ENCODE peak calls at places on chromosomes 13 and 19, in seven cellular contexts. One of them, this sample, is unnamed.

GRCh38 chr19:57008432-57008831 is 111.4 kb upstream of the USP29 start:
- ATAC-seq in upper lobe of left lung: no peak
- ATAC-seq in heart left ventricle: no peak
- ATAC-seq in A549: no peak
- ATAC-seq in body of pancreas: no peak
- ATAC-seq in right lobe of liver: no peak
- ATAC-seq in IMR-90: no peak
- ATAC-seq in this sample: no peak

GRCh38 chr13:49220856-49221614 is 897 bp downstream of the MLNR start:
- ATAC-seq in upper lobe of left lung: peak
- ATAC-seq in heart left ventricle: peak
- ATAC-seq in A549: no peak
- ATAC-seq in body of pancreas: no peak
- ATAC-seq in right lobe of liver: peak
- ATAC-seq in IMR-90: peak
- ATAC-seq in this sample: peak

GRCh38 chr13:97627566-97627965 is 193.6 kb downstream of the RAP2A start:
- ATAC-seq in upper lobe of left lung: peak
- ATAC-seq in heart left ventricle: peak
- ATAC-seq in A549: peak
- ATAC-seq in body of pancreas: peak
- ATAC-seq in right lobe of liver: no peak
- ATAC-seq in IMR-90: peak
- ATAC-seq in this sample: peak

GRCh38 chr19:16714702-16715294 is 4.8 kb upstream of the NWD1 start:
- ATAC-seq in upper lobe of left lung: peak
- ATAC-seq in heart left ventricle: no peak
- ATAC-seq in A549: peak
- ATAC-seq in body of pancreas: no peak
- ATAC-seq in right lobe of liver: peak
- ATAC-seq in IMR-90: peak
- ATAC-seq in this sample: peak

GRCh38 chr13:21738636-21739035 is 67.8 kb downstream of the FGF9 start:
- ATAC-seq in upper lobe of left lung: no peak
- ATAC-seq in heart left ventricle: no peak
- ATAC-seq in A549: no peak
- ATAC-seq in body of pancreas: no peak
- ATAC-seq in right lobe of liver: no peak
- ATAC-seq in IMR-90: no peak
- ATAC-seq in this sample: no peak

GRCh38 chr13:85501616-85502015 is 297.6 kb downstream of the SLITRK6 start:
- ATAC-seq in upper lobe of left lung: no peak
- ATAC-seq in heart left ventricle: no peak
- ATAC-seq in A549: no peak
- ATAC-seq in body of pancreas: no peak
- ATAC-seq in right lobe of liver: no peak
- ATAC-seq in IMR-90: no peak
- ATAC-seq in this sample: no peak

GRCh38 chr19:48395499-48395898 is 2.0 kb downstream of the GRIN2D start:
- ATAC-seq in upper lobe of left lung: no peak
- ATAC-seq in heart left ventricle: no peak
- ATAC-seq in A549: no peak
- ATAC-seq in body of pancreas: no peak
- ATAC-seq in right lobe of liver: no peak
- ATAC-seq in IMR-90: no peak
- ATAC-seq in this sample: no peak

GRCh38 chr13:30601836-30602235 is 15.9 kb upstream of the USPL1 start:
- ATAC-seq in upper lobe of left lung: no peak
- ATAC-seq in heart left ventricle: no peak
- ATAC-seq in A549: no peak
- ATAC-seq in body of pancreas: no peak
- ATAC-seq in right lobe of liver: no peak
- ATAC-seq in IMR-90: no peak
- ATAC-seq in this sample: no peak

GRCh38 chr13:50400035-50400726 is 384.9 kb downstream of the KCNRG start:
- ATAC-seq in upper lobe of left lung: no peak
- ATAC-seq in heart left ventricle: peak
- ATAC-seq in A549: no peak
- ATAC-seq in body of pancreas: no peak
- ATAC-seq in right lobe of liver: peak
- ATAC-seq in IMR-90: no peak
- ATAC-seq in this sample: no peak

GRCh38 chr13:83065136-83065535 is 817.1 kb downstream of the SLITRK1 start:
- ATAC-seq in upper lobe of left lung: peak
- ATAC-seq in heart left ventricle: peak
- ATAC-seq in A549: no peak
- ATAC-seq in body of pancreas: peak
- ATAC-seq in right lobe of liver: peak
- ATAC-seq in IMR-90: peak
- ATAC-seq in this sample: peak

GRCh38 chr13:60363288-60363687 is 33.7 kb upstream of the TDRD3 start:
- ATAC-seq in upper lobe of left lung: no peak
- ATAC-seq in heart left ventricle: no peak
- ATAC-seq in A549: no peak
- ATAC-seq in body of pancreas: no peak
- ATAC-seq in right lobe of liver: no peak
- ATAC-seq in IMR-90: no peak
- ATAC-seq in this sample: no peak

DNA sequence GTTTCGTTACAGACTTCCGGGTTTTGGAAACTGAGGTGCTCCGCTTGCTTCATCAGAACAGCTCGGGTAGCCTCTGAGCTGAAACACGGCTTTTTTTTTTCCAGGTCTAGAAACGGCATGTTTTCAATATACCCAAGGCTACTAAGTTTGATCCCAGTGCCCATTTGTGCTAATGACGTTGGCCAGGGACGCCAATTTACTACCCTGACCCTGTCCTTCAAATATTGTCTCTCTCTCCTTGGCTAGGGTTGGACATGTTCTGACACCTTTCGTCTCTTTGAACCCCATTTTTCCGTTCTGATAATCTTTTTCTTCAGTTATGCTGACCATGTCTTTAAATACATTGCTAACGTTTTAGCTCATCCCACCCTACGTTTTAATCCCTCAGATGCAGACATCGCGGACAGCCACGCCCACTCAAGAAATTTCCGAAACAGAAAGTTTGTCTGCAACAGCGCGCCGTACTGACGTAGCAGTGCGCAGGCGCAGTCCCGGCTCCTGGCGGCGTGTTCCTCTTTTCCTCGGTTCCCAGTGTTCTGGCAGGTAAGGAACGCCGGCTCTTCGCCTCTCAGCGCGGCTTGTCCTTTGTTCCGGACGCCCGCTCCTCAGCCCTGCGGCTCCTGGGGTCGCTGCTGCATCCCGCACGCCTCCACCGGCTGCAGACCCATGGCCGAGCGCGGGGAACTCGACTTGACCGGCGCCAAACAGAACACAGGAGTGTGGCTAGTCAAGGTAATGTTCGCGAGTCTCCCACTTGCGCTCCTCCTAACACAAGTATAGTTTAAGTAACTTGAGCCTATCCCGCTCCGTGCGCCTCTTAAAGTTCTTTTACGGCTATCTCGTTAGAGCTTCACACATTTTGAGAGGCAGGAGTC is at the start of gene GTF2F2:
- ATAC-seq in upper lobe of left lung: peak
- ATAC-seq in heart left ventricle: peak
- ATAC-seq in A549: peak
- ATAC-seq in body of pancreas: peak
- ATAC-seq in right lobe of liver: peak
- ATAC-seq in IMR-90: peak
- ATAC-seq in this sample: peak
- TF ChIP-seq POLR2A in upper lobe of left lung: peak
- TF ChIP-seq POLR2A in heart left ventricle: peak
- TF ChIP-seq POLR2A in A549: peak
- TF ChIP-seq POLR2A in body of pancreas: peak
- TF ChIP-seq POLR2A in right lobe of liver: peak
- TF ChIP-seq POLR2A in IMR-90: peak
- TF ChIP-seq POLR2A in this sample: no peak

DNA sequence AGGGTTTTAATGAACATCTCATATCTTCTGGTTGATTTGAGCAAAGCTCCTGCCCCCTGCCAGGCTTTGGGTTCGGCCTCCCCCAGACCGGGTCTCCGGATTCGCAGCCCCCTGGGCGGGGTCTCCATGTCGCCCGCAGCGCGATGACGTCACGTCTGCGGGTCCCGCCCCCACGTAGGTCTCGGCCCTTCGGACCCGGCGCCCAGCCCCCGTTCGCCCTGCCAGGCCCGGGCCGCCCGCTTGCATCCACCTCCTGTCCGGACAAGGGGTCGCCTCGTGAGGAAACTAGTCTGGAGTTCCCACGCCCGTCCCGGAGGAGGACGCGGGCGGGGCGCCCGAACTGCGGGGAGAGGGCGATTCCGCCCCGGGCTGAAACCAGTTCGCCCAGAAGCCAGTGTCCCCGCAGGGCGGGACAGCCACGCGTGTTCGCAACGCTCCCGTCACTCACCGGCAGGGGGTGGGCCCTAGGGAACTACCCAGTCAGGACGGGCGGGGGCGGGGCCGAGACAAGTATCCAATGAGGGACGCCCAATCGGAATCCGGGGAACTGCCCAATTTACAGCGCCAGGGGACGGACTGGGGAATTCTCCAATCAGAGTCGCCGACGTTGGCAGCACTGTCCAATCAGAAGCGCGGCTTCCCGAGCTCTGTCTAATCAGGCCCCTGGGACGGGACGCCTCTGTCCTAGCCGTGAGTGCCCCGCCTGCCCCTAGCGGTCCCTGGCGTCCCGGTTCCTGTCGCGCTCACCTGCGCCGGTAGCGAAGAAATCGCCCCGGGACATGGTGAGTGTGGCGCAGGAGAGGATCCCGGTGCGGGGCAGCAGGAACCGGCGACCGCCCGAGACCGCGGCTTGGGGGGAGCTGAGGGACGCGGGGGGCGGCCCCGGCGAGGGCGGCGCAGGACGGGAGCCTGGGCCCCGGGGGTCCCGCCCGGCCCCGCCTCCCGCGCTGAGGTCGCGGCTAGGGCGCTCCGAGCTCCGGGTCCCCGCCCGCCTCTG is at the start of gene ZNF555:
- ATAC-seq in upper lobe of left lung: peak
- ATAC-seq in heart left ventricle: peak
- ATAC-seq in A549: peak
- ATAC-seq in body of pancreas: peak
- ATAC-seq in right lobe of liver: peak
- ATAC-seq in IMR-90: peak
- ATAC-seq in this sample: peak
- TF ChIP-seq POLR2A in upper lobe of left lung: no peak
- TF ChIP-seq POLR2A in heart left ventricle: peak
- TF ChIP-seq POLR2A in A549: peak
- TF ChIP-seq POLR2A in body of pancreas: peak
- TF ChIP-seq POLR2A in right lobe of liver: peak
- TF ChIP-seq POLR2A in IMR-90: peak
- TF ChIP-seq POLR2A in this sample: peak

GRCh38 chr19:6392219-6393073 is 518 bp downstream of the GTF2F1 start:
- ATAC-seq in upper lobe of left lung: no peak
- ATAC-seq in heart left ventricle: no peak
- ATAC-seq in A549: peak
- ATAC-seq in body of pancreas: no peak
- ATAC-seq in right lobe of liver: no peak
- ATAC-seq in IMR-90: peak
- ATAC-seq in this sample: no peak

GRCh38 chr19:6396305-6396704 is 3.3 kb upstream of the GTF2F1 start:
- ATAC-seq in upper lobe of left lung: no peak
- ATAC-seq in heart left ventricle: no peak
- ATAC-seq in A549: no peak
- ATAC-seq in body of pancreas: no peak
- ATAC-seq in right lobe of liver: no peak
- ATAC-seq in IMR-90: no peak
- ATAC-seq in this sample: no peak

GRCh38 chr19:6393982-6394412 is 1.0 kb upstream of the GTF2F1 start:
- ATAC-seq in upper lobe of left lung: no peak
- ATAC-seq in heart left ventricle: no peak
- ATAC-seq in A549: peak
- ATAC-seq in body of pancreas: no peak
- ATAC-seq in right lobe of liver: no peak
- ATAC-seq in IMR-90: no peak
- ATAC-seq in this sample: no peak

GRCh38 chr19:6394831-6395230 is 1.9 kb upstream of the GTF2F1 start:
- ATAC-seq in upper lobe of left lung: no peak
- ATAC-seq in heart left ventricle: no peak
- ATAC-seq in A549: no peak
- ATAC-seq in body of pancreas: no peak
- ATAC-seq in right lobe of liver: no peak
- ATAC-seq in IMR-90: no peak
- ATAC-seq in this sample: no peak

DNA sequence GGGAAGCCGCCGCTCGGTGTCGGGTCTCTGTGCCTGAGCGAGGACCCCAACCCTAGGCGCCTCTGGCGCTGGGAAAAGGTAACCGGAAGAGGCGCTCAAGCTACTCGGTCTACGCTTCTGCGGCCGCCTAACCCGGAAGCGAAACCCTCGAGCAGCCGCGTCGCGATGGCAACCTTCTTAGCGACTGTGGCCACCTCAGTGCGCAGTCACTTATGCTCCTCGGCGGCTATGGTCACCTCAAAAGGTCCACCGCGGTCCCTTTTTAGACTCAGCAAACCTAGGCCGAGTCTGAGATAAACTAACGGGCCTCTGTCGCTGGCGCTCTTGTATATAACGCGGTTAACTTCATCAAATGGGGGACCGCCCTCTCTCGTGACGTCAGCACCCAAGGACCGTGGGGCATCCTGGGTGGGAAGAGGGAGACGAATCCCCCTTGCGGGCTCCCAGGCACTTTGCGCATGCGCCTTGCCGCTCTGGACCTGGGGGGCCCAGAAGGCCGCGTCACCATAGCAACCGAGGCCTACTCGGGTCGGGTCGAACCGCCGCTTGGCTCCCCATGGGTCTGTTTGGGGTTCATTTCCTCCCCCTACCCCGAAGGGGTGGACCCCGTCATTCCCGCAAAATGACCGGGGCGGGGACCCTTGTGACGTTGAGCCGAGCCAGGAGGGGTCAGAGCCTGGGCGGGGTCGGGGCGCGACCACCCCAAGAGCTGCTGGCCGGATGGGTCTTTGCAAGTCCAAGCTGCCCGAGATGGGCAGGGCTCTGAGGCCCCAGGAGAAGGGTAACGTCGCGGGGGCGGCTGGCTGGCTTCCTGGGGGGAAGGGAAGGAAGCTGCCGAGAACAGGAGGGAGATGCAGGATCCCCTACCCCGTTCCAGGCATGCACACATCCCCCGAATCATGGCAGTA is at the start of gene GTF2F1:
- ATAC-seq in upper lobe of left lung: peak
- ATAC-seq in heart left ventricle: peak
- ATAC-seq in A549: peak
- ATAC-seq in body of pancreas: peak
- ATAC-seq in right lobe of liver: peak
- ATAC-seq in IMR-90: peak
- ATAC-seq in this sample: peak
- TF ChIP-seq POLR2A in upper lobe of left lung: peak
- TF ChIP-seq POLR2A in heart left ventricle: peak
- TF ChIP-seq POLR2A in A549: peak
- TF ChIP-seq POLR2A in body of pancreas: peak
- TF ChIP-seq POLR2A in right lobe of liver: no peak
- TF ChIP-seq POLR2A in IMR-90: peak
- TF ChIP-seq POLR2A in this sample: peak

DNA sequence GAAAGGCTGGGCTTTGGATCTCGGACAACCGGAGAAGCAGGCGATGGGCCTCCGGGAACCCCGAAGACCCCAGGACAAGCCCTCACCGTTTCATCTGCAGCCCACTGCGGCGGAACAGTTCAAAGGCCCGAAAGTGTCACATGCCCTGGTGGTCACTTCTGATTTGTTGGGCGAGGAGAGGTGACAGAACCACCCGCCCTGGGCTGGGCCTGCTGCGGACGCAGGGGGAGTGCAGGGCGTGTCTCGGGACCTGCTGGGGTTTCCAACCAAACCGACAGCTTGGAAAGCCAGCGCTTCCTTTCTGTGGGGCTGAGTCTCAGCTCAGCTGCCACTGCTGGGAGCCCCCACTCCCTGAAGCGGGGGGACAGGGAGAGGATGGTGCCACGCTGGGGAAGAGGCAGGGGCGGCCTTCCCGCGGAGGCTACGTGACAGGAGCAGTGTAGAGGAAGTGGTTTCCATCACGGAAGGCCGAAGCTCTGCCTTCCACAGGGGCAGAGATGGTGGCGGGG is 22.8 kb upstream of the ZBTB7A start:
- ATAC-seq in upper lobe of left lung: peak
- ATAC-seq in heart left ventricle: peak
- ATAC-seq in A549: no peak
- ATAC-seq in body of pancreas: no peak
- ATAC-seq in right lobe of liver: peak
- ATAC-seq in IMR-90: no peak
- ATAC-seq in this sample: peak
- TF ChIP-seq POLR2A in upper lobe of left lung: no peak
- TF ChIP-seq POLR2A in heart left ventricle: no peak
- TF ChIP-seq POLR2A in A549: no peak
- TF ChIP-seq POLR2A in body of pancreas: no peak
- TF ChIP-seq POLR2A in right lobe of liver: no peak
- TF ChIP-seq POLR2A in IMR-90: no peak
- TF ChIP-seq POLR2A in this sample: no peak

This sample was measured in gastroesophageal sphincter.